ENCODE peak calls at places on chromosome 17, in seven cellular contexts. R is GM12892, X is HCT116, I is H1, A is K562, J is spleen, B is GM23338. N is an unnamed sample.
A peak's percentile ranks its signal among the peaks of the same experiment; 100 is the strongest.

GRCh38 chr17:16342979-16343378 is 10.3 kb downstream of the CENPV start:
- DNase-seq in R (no peak), X (no peak), I (no peak), A (no peak), J (no peak), B (no peak), N (no peak)

GRCh38 chr17:74211141-74211928 is 2.0 kb upstream of the TTYH2 start:
- DNase-seq in R (no peak), X (no peak), I (no peak), A (peak; percentile 46), J (no peak), B (peak; percentile 76), N (no peak)

GRCh38 chr17:58504826-58505351 is 9.5 kb downstream of the MTMR4 start:
- DNase-seq in R (peak; percentile 69), X (no peak), I (no peak), A (no peak), J (no peak), B (no peak), N (no peak)

GRCh38 chr17:67942810-67943209 is 53.5 kb downstream of the C17orf58 start:
- DNase-seq in R (no peak), X (no peak), I (no peak), A (peak; percentile 30), J (no peak), B (peak; percentile 46), N (no peak)

GRCh38 chr17:74558882-74559519 is 8.3 kb downstream of the CD300H start:
- DNase-seq in R (no peak), X (no peak), I (no peak), A (no peak), J (no peak), B (peak; percentile 36), N (no peak)

GRCh38 chr17:62792122-62792800 is 15.9 kb downstream of the MARCHF10 start:
- DNase-seq in R (no peak), X (peak; percentile 61), I (no peak), A (no peak), J (no peak), B (no peak), N (no peak)

GRCh38 chr17:83036193-83036592 is 43.2 kb upstream of the METRNL start:
- DNase-seq in R (no peak), X (no peak), I (no peak), A (no peak), J (no peak), B (no peak), N (no peak)

GRCh38 chr17:29094101-29094708 is 51.3 kb downstream of the PIPOX start:
- DNase-seq in R (no peak), X (no peak), I (no peak), A (no peak), J (no peak), B (no peak), N (no peak)

GRCh38 chr17:199806-200603 is 18.6 kb upstream of the DOC2B start:
- DNase-seq in R (no peak), X (no peak), I (no peak), A (no peak), J (peak; percentile 79), B (no peak), N (peak; percentile 54)

GRCh38 chr17:75487351-75488070 is 27.8 kb downstream of the CASKIN2 start:
- DNase-seq in R (peak; percentile 78), X (no peak), I (no peak), A (peak; percentile 68), J (peak; percentile 90), B (no peak), N (no peak)

GRCh38 chr17:3033248-3033640 is 30.2 kb downstream of the OR1D5 start:
- DNase-seq in R (no peak), X (no peak), I (no peak), A (no peak), J (peak; percentile 58), B (no peak), N (no peak)

GRCh38 chr17:9239260-9239820 is 218.0 kb downstream of the NTN1 start:
- DNase-seq in R (peak; percentile 37), X (no peak), I (no peak), A (no peak), J (peak; percentile 86), B (no peak), N (peak; percentile 67)

DNA sequence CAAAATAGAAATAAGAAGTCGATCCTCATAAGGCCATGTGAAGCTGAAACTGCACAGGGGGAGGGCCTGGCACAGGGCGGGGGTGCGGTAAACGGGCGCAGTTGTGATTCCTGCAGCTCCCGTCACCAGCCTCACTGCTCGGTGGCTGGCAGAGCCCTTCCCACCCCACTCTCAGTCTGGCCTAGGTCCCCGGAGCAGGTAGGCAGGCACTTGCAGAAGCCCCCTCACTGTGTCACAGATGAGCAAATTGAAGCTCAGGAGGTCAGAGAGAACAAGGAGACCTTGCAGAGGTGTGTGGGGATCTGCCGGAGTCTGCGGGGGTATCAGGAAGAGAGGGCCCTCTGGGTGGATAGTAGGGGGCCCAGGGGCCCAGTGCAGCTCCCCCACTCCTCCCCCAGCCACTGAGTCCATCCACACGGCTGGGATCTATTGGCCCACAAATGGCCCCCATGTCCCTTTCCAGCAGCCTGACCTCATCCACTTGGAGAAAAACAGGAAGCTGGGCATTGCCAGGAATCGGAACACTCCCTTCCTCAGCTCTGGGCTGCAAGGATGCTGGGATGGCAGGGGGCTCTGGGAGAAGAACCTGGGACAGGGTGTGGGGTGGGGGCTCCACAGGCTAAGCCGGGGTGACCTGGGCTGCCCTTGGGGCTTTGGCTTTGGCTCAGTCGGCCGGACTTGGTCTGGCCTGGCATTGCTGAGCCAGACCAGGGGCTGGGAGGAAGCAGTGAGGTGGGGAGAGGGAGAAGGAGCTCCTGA is 21.4 kb upstream of the MAP3K14 start:
- DNase-seq in R (no peak), X (no peak), I (no peak), A (no peak), J (peak; percentile 72), B (no peak), N (no peak)
- TF ChIP-seq POLR2AphosphoS5 in R (no peak), X (no peak), I (no peak), A (no peak), J (peak; percentile 54), B (no peak), N (peak; percentile 62)

DNA sequence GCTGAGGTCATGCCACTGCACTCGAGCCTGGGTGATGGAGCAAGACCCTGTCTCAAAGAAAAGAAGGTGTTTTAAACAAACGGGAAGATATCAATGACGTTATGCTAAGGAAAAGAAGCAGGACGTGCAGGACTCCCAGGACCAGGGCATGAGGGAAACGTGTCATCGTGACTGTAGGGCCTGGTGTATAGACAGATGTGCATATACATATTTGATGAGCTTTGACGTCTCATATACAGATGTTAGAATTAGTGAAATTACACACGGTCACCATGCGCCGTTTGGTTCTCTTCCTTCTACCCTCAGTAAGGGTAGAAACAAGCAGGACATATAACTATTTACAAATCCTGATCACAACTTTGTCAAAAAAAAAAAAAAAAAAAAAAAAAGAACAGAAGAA is 17.6 kb upstream of the PVALEF start:
- DNase-seq in R (no peak), X (no peak), I (no peak), A (no peak), J (no peak), B (no peak), N (no peak)
- TF ChIP-seq POLR2AphosphoS5 in R (no peak), X (no peak), I (no peak), A (no peak), J (no peak), B (no peak), N (no peak)

GRCh38 chr17:77316651-77317050 is 175.9 kb downstream of the SEC14L1 start:
- DNase-seq in R (no peak), X (no peak), I (no peak), A (no peak), J (no peak), B (no peak), N (no peak)

GRCh38 chr17:77315010-77315409 is 174.2 kb downstream of the SEC14L1 start:
- DNase-seq in R (no peak), X (no peak), I (no peak), A (no peak), J (peak; percentile 38), B (no peak), N (no peak)

GRCh38 chr17:77314601-77315000 is 173.8 kb downstream of the SEC14L1 start:
- DNase-seq in R (no peak), X (no peak), I (no peak), A (no peak), J (peak; percentile 43), B (no peak), N (no peak)

GRCh38 chr17:77316191-77316641 is 175.4 kb downstream of the SEC14L1 start:
- DNase-seq in R (no peak), X (no peak), I (peak; percentile 47), A (no peak), J (peak; percentile 77), B (peak; percentile 49), N (peak; percentile 60)

DNA sequence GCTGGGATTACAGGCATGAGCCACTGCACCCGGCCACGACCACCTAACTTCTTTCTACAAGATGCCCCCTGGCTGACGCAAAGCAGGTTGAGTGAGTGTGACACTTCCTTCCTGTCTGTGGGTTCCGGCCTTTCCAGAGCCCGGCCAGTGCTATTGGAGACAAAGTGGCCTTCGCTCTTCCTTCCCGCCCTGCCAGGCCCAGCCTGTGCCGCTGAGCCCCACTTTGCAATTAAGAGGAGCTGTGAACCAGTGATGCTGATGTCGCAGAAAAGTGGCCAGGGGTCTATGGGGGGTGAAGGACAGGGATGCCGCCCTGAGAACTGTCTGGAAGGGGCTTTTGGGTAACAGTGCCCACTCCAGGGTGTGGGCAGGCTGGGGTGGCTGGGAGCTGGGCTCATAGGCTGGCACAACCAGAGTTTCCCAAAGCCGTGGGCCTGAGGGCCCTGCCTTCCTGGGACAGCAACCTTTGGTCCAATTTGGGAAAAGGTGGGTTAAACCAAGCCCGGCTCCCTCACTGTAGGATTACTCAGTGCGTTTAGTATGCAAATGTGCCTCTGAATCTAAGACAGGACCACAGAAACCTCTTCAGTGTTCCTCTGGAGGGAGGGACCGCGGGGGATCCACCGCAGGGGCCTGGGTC is 174.9 kb downstream of the SEC14L1 start:
- DNase-seq in R (no peak), X (no peak), I (no peak), A (no peak), J (peak; percentile 89), B (no peak), N (no peak)
- TF ChIP-seq POLR2AphosphoS5 in R (no peak), X (no peak), I (no peak), A (no peak), J (peak; percentile 79), B (no peak), N (no peak)

GRCh38 chr17:78407387-78407990 is 29.0 kb downstream of the PGS1 start:
- DNase-seq in R (no peak), X (no peak), I (no peak), A (no peak), J (no peak), B (no peak), N (no peak)

GRCh38 chr17:78406396-78406795 is 27.9 kb downstream of the PGS1 start:
- DNase-seq in R (no peak), X (no peak), I (no peak), A (no peak), J (no peak), B (no peak), N (no peak)

GRCh38 chr17:78411241-78411855 is 32.9 kb downstream of the PGS1 start:
- DNase-seq in R (no peak), X (no peak), I (no peak), A (peak; percentile 86), J (peak; percentile 87), B (no peak), N (no peak)

GRCh38 chr17:78408476-78409020 is 30.1 kb downstream of the PGS1 start:
- DNase-seq in R (no peak), X (no peak), I (no peak), A (no peak), J (no peak), B (no peak), N (no peak)

DNA sequence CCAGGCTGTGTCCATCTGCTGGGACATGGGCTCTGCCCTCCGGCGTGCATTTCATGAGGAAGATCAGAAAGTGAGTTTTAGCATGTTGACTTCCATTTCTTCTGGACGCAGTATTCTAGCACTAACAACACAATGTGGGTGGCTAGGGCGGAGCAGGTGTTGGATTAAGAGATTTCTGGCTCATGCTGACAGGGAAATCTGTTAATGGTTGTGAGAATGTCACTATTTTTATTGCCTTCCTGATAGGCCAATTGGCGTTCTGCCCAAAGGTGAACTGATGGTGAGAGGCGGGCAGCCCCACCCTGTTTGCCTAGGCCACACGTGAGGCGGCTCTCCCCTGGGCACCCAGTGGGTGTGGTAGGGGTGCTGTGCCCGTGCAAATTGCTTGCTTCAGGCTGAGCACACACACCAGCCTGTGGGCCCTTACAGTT is 30.8 kb downstream of the PGS1 start:
- DNase-seq in R (no peak), X (no peak), I (no peak), A (no peak), J (no peak), B (no peak), N (peak; percentile 86)
- TF ChIP-seq POLR2AphosphoS5 in R (no peak), X (no peak), I (no peak), A (no peak), J (no peak), B (no peak), N (no peak)